ENCODE peak calls at places on chromosomes 2 and 18, in ten cellular contexts. D is myocyte; M is activated CD4-positive, CD25-positive, alpha-beta regulatory T cell treated with anti-CD3 and anti-CD28 coated beads, Interleukin-2, amount 50 U/mL, for 72 hours; A is NCI-H1092 treated with DMSO at 0.1 percent for 48 hours; K is AG04450; P is GDM1; Z is pons; W is KG1; I is lower leg skin; N is NCI-H2081 treated with DMSO at 0.1 percent for 48 hours. U is an unnamed sample.
A peak's percentile ranks its signal among the peaks of the same experiment; 100 is the strongest.

GRCh38 chr18:58541137-58541788 is 87.6 kb downstream of the ALPK2 start:
- DNase-seq in D (peak; percentile 28), M (no peak), A (no peak), K (no peak), P (no peak), Z (no peak), W (no peak), I (no peak), N (no peak), U (no peak)

GRCh38 chr2:195612515-195613495 is 44.2 kb upstream of the SLC39A10 start:
- DNase-seq in D (peak; percentile 72), M (no peak), A (no peak), K (peak; percentile 54), P (no peak), Z (no peak), W (no peak), I (peak; percentile 66), N (no peak), U (no peak)

GRCh38 chr2:239313251-239313650 is 87.6 kb downstream of the HDAC4 start:
- DNase-seq in D (no peak), M (peak; percentile 23), A (no peak), K (no peak), P (no peak), Z (no peak), W (no peak), I (peak; percentile 78), N (no peak), U (no peak)

GRCh38 chr2:204542967-204543608 is 2.2 kb upstream of the PARD3B start:
- DNase-seq in D (no peak), M (no peak), A (no peak), K (no peak), P (no peak), Z (no peak), W (no peak), I (no peak), N (no peak), U (no peak)

GRCh38 chr2:164560902-164561301 is 60.4 kb downstream of the GRB14 start:
- DNase-seq in D (no peak), M (no peak), A (no peak), K (no peak), P (no peak), Z (no peak), W (no peak), I (no peak), N (no peak), U (no peak)

GRCh38 chr18:36284671-36285295 is 12.7 kb upstream of the FHOD3 start:
- DNase-seq in D (peak; percentile 75), M (no peak), A (peak; percentile 73), K (peak; percentile 47), P (peak; percentile 17), Z (peak; percentile 85), W (peak; percentile 33), I (no peak), N (peak; percentile 42), U (peak; percentile 55)

GRCh38 chr2:154698789-154699559 is 479 bp downstream of the KCNJ3 start:
- DNase-seq in D (no peak), M (no peak), A (no peak), K (no peak), P (no peak), Z (no peak), W (no peak), I (no peak), N (no peak), U (no peak)

GRCh38 chr18:28458751-28459150 is 281.8 kb upstream of the CDH2 start:
- DNase-seq in D (no peak), M (no peak), A (no peak), K (no peak), P (no peak), Z (no peak), W (no peak), I (no peak), N (no peak), U (no peak)

GRCh38 chr2:1784087-1784486 is 39.8 kb upstream of the PXDN start:
- DNase-seq in D (no peak), M (no peak), A (no peak), K (no peak), P (no peak), Z (no peak), W (no peak), I (peak; percentile 70), N (no peak), U (no peak)

GRCh38 chr2:105307550-105307949 is 22.0 kb downstream of the TGFBRAP1 start:
- DNase-seq in D (no peak), M (no peak), A (no peak), K (no peak), P (no peak), Z (no peak), W (no peak), I (no peak), N (no peak), U (no peak)

GRCh38 chr2:189191766-189192165 is 12.2 kb upstream of the COL5A2 start:
- DNase-seq in D (no peak), M (no peak), A (no peak), K (no peak), P (no peak), Z (no peak), W (no peak), I (no peak), N (no peak), U (no peak)

GRCh38 chr2:13113016-13113415 is 396.3 kb downstream of the TRIB2 start:
- DNase-seq in D (no peak), M (no peak), A (no peak), K (no peak), P (no peak), Z (no peak), W (no peak), I (no peak), N (no peak), U (no peak)

GRCh38 chr2:52976132-52976949 is 791.3 kb upstream of the CHAC2 start:
- DNase-seq in D (peak; percentile 12), M (no peak), A (no peak), K (peak; percentile 6), P (no peak), Z (peak; percentile 8), W (no peak), I (no peak), N (no peak), U (no peak)

GRCh38 chr18:59189746-59190145 is 30.2 kb upstream of the GRP start:
- DNase-seq in D (no peak), M (no peak), A (no peak), K (no peak), P (no peak), Z (no peak), W (no peak), I (no peak), N (no peak), U (no peak)

U was measured in AML-193.